ENCODE peak calls at places on chromosomes 1 and 21, in five cellular contexts. J, V, R, T and B are unnamed samples. For H3K36me3, the result is how much of the 10 kb centered on the place peaks cover.

GRCh38 chr1:185850366-185850765 is 116.2 kb downstream of the HMCN1 start:
- DNase-seq in J (peak), T (peak), V (no peak), R (peak), B (no peak)

GRCh38 chr1:226526801-226527595 is 21.6 kb upstream of the STUM start:
- DNase-seq in R (peak), V (no peak), J (no peak), T (peak), B (no peak)

GRCh38 chr1:11483581-11484320 is 4.8 kb downstream of the DISP3 start:
- DNase-seq in T (no peak), R (no peak), V (no peak), J (no peak), B (no peak)

GRCh38 chr21:17492415-17493168 is 20.3 kb upstream of the CXADR start:
- DNase-seq in R (no peak), V (peak), T (no peak), J (peak), B (no peak)

GRCh38 chr1:12296623-12297022 is 66.8 kb downstream of the VPS13D start:
- DNase-seq in J (peak), V (no peak), R (peak), T (no peak), B (peak)

GRCh38 chr21:43890042-43890441 is 25.0 kb downstream of the AGPAT3 start:
- DNase-seq in T (peak), J (no peak), R (no peak), V (no peak), B (no peak)

GRCh38 chr1:219731771-219732170 is 118.9 kb upstream of the ZC3H11B start:
- DNase-seq in T (no peak), R (no peak), V (no peak), J (no peak), B (no peak)

GRCh38 chr21:44599264-44600029 is 950 bp upstream of the KRTAP10-7 start:
- DNase-seq in R (no peak), T (no peak), V (no peak), J (no peak), B (no peak)

GRCh38 chr1:51927029-51927428 is 48.5 kb upstream of the NRDC start:
- DNase-seq in J (peak), R (peak), V (no peak), T (no peak), B (no peak)

GRCh38 chr1:183079697-183080096 is 56.5 kb downstream of the LAMC1 start:
- DNase-seq in R (no peak), J (no peak), T (no peak), V (no peak), B (no peak)

GRCh38 chr1:59177756-59178155 is 119.1 kb upstream of the FGGY start:
- DNase-seq in R (no peak), V (no peak), J (no peak), T (no peak), B (no peak)

GRCh38 chr1:13583592-13583963 is at the start of gene PDPN:
- DNase-seq in T (peak), R (no peak), V (no peak), J (peak), B (no peak)

GRCh38 chr1:156295391-156295947 is at the start of gene GLMP:
- DNase-seq in V (peak), T (peak), J (peak), R (peak), B (no peak)

GRCh38 chr1:2644591-2645101 is 11.8 kb upstream of the MMEL1 start:
- DNase-seq in R (no peak), T (no peak), J (no peak), V (no peak), B (no peak)

GRCh38 chr1:172178846-172179245 is 241.6 kb upstream of the C1orf105 start:
- DNase-seq in J (no peak), R (no peak), T (no peak), V (no peak), B (no peak)

GRCh38 chr1:36096500-36097412 is 8.1 kb downstream of the ADPRS start:
- DNase-seq in T (peak), R (peak), J (no peak), V (no peak), B (no peak)

GRCh38 chr1:66351474-66351873 is 182.5 kb upstream of the SGIP1 start:
- DNase-seq in J (peak), T (no peak), R (peak), V (no peak), B (no peak)

DNA sequence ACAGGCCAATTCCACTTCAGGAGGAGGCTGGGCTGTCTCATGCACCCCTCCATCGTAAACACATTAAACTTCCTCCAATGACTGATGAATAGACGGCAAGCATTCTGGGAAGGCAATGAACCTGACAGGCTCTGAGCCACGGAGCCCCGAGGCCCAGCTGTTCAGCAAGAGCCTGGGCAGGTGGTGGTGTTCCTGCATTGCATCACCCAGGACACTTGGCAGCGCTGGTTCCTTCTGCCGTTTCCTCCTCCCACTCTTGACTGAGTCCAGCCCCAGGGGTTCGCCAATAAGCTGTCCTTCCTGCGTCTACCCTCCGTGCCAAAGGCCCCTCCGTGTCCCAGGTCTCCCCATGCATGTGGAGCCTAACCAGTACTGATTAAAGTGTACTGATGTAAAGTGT is 109.8 kb downstream of the JAK1 start:
- DNase-seq in T (no peak), R (peak), J (no peak), V (peak), B (no peak)
- H3K36me3 ChIP-seq in T (under half), R (half or more), J (under half), V (under half), B (under half)

GRCh38 chr1:32223683-32224082 is 1.5 kb downstream of the EIF3I start:
- DNase-seq in V (no peak), R (no peak), J (no peak), T (no peak), B (no peak)
- H3K4me3 ChIP-seq in V (no peak), R (no peak), J (peak), T (peak), B (no peak)

DNA sequence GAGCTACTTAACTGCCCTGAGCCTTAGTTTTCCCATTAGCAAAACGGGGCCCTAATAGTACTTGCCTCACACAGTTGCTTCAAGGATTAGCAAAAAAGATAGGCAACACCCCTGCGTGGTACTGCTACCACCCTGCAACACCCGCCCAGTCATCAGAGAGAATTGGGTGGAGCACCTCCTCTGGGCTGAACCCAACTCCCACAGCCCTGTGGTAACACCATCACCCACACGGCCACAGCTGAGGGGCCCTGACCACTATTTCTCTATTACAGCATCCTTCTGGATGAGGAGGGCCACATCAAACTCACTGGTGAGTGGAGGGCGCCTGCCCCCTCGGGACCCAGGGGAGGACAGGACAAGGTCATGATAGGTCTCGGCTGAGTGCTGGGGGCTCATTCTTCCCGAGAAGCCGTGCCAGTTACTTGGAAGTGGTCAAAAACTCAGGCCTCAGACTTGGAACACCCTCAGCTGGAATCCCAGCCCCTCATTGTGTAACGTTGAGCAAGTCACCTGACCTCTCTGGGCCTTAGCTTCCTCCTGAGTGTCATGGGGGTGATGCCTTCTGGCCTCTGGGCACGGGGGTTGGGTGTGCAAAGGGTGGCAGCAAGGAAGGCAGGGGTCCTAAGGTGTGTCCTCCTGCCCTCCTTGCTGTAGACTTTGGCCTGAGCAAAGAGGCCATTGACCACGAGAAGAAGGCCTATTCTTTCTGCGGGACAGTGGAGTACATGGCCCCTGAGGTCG is 24.6 kb downstream of the RPS6KA1 start:
- DNase-seq in V (no peak), T (no peak), J (no peak), R (no peak), B (no peak)
- H3K36me3 ChIP-seq in V (under half), T (under half), J (under half), R (under half), B (under half)

DNA sequence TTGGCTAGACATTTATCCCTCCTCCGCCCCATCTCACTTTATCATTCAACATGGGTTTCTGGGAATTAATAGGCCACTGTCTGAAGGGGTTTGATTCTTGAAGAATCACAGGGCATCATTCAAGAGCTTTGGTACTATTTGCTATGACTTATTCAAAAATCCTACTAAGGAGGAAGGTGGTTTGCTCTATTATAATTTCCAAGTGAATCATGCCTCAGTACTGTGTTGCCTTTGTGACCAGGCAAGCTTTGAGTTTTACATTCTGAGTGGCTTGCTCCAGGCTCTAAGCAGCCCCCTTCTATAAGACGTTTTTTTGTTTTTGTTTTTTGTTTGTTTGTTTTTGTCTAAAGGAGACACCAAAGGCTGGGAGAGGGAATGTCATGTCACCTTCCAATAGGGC is 2.6 kb downstream of the C1orf21 start:
- DNase-seq in J (peak), R (peak), V (no peak), T (no peak), B (no peak)
- H3K4me3 ChIP-seq in J (no peak), R (no peak), V (peak), T (peak), B (no peak)

DNA sequence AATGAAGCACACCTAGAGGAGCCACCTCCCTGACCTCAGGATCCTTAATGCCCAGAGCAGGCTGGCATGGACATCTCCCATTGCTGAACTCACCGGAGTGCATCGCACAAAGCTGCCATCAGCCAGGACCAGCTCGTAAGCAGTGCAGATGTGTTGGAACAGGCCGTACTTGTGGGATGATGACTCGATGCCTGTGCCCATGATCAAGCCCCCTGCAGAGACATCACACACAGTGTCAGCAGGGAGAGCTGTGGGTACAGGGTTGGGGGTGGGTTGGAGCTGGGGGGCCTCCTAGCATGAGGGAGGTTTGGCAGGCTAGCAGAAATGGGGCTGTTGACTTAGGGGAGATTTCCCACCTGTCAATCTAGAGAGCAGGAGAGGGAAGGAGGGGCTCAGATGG is 12.0 kb downstream of the DHCR24 start:
- DNase-seq in V (no peak), J (no peak), R (peak), T (no peak), B (no peak)
- H3K36me3 ChIP-seq in V (under half), J (under half), R (under half), T (half or more), B (under half)

DNA sequence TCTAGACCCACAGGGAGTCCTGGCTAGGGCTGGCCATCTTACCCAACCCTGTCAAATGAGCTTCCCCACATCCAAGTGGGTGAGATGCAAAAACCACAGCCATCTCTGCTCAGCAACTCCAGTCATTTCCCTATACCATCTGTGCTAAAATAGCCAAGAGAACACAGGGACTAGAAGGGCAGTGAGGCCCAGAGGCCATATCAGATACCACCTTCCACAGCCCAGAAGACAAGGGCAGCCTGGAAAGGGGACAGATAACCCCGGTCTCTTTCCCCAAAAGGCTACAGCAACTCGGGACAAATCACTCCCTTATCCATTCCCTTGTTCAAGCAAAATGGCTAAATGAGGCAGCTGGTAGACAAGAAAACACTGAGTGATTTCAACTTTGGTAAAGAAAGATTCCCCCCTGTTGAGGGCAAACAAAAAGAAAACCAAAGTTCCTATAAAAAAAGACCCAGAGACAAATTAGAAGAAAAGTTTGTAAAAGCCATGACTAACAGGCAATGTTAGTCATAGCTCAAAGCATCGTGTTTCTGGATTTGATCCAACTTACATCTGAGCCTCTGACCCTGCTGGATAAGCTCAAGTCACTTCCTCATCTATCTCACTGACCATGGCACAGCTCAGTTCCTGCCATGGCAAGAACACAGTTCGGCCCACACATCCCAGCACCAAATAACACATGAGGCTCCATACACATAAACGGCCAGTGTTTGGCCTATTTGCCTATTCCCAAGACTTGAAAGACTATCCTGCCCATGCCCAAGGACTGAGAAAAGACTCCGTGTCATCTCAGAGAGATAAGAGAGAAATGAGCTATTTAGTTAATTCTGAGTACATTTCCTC is 3.1 kb downstream of the LAMB3 start:
- DNase-seq in T (no peak), R (peak), V (no peak), J (peak), B (peak)
- H3K4me3 ChIP-seq in T (no peak), R (no peak), V (no peak), J (no peak), B (no peak)

GRCh38 chr1:222654849-222655248 is 37.0 kb downstream of the MIA3 start:
- DNase-seq in V (no peak), J (peak), R (no peak), T (no peak), B (no peak)

GRCh38 chr1:222657899-222658298 is 40.0 kb downstream of the MIA3 start:
- DNase-seq in R (no peak), V (no peak), J (no peak), T (no peak), B (no peak)

GRCh38 chr1:222652676-222653075 is 34.8 kb downstream of the MIA3 start:
- DNase-seq in R (no peak), J (no peak), V (no peak), T (no peak), B (no peak)

DNA sequence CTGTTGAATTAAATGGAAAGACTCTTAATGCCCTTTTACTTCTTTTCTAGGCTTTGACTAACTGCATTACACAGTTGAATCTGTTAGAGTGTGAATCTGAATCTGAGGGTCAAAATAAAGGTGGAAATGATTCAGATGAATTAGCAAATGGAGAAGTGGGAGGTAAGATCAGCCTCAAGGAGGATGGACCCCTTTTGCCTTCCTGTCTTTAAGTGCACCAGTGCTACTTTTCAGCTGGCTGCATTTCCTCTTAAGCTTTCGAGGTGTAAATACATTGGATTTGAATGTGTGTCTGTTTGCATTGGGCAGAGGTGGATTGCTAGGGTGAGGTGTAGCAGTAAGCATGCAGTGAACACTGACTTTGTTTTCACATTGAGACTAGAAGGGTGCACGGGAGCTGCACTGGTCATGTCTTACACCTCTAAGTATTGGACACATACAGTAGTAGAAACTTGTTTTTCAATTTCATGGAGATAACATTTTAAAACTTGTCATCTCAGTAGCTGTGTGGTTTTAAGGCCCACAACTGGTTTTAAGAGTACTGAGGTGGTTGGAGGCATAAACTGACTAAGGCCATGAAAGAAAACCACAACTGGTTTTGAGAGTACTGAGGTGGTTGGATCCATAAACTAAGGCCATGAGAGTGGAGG is 35.4 kb downstream of the MIA3 start:
- DNase-seq in V (no peak), T (no peak), R (no peak), J (no peak), B (no peak)
- H3K36me3 ChIP-seq in V (under half), T (half or more), R (under half), J (under half), B (under half)